ENCODE peak calls at places on chromosomes 5 and 9, in eight cellular contexts. J is chondrocyte; D is HS-5; L is CD8-positive, alpha-beta T cell; B is GM04503; X is germinal center; I is ELF-1; R is ascending aorta. Y is an unnamed sample.

GRCh38 chr5:139271201-139272027 is 22.1 kb upstream of the MATR3 start:
- DNase-seq in J (no peak), D (no peak), L (no peak), B (peak; percentile 47), X (no peak), I (no peak), R (no peak), Y (no peak)

GRCh38 chr5:66987949-66988838 is 208.4 kb downstream of the CD180 start:
- DNase-seq in J (no peak), D (no peak), L (no peak), B (no peak), X (peak; percentile 21), I (no peak), R (no peak), Y (no peak)

GRCh38 chr9:106467113-106467846 is 395.7 kb upstream of the ZNF462 start:
- DNase-seq in J (no peak), D (no peak), L (no peak), B (no peak), X (no peak), I (peak; percentile 58), R (no peak), Y (no peak)

GRCh38 chr5:159427180-159428012 is 97.1 kb upstream of the IL12B start:
- DNase-seq in J (no peak), D (no peak), L (no peak), B (no peak), X (peak; percentile 39), I (no peak), R (no peak), Y (no peak)

GRCh38 chr9:89745601-89746376 is 141.0 kb downstream of the GADD45G start:
- DNase-seq in J (no peak), D (no peak), L (no peak), B (no peak), X (no peak), I (no peak), R (no peak), Y (no peak)

GRCh38 chr5:150022163-150022540 is 21.6 kb downstream of the HMGXB3 start:
- DNase-seq in J (no peak), D (peak; percentile 82), L (no peak), B (peak; percentile 86), X (no peak), I (no peak), R (no peak), Y (no peak)

GRCh38 chr9:89606567-89607311 is 1.9 kb downstream of the GADD45G start:
- DNase-seq in J (no peak), D (no peak), L (no peak), B (no peak), X (peak; percentile 20), I (no peak), R (no peak), Y (no peak)

GRCh38 chr9:134326754-134327526 is 685 bp downstream of the RXRA start:
- DNase-seq in J (no peak), D (no peak), L (no peak), B (no peak), X (peak; percentile 19), I (peak; percentile 42), R (no peak), Y (no peak)

GRCh38 chr5:42889311-42889933 is 77.7 kb upstream of the SELENOP start:
- DNase-seq in J (no peak), D (peak; percentile 49), L (peak; percentile 31), B (peak; percentile 24), X (peak; percentile 30), I (peak; percentile 68), R (no peak), Y (peak; percentile 65)

GRCh38 chr9:21964925-21965385 is 29.2 kb downstream of the CDKN2A start:
- DNase-seq in J (no peak), D (no peak), L (peak; percentile 15), B (no peak), X (peak; percentile 21), I (peak; percentile 12), R (no peak), Y (peak; percentile 40)

GRCh38 chr5:90264930-90265857 is 144.4 kb downstream of the CETN3 start:
- DNase-seq in J (no peak), D (peak; percentile 39), L (peak; percentile 14), B (peak; percentile 6), X (peak; percentile 18), I (peak; percentile 48), R (no peak), Y (peak; percentile 3)

GRCh38 chr9:133960568-133961129 is 31.5 kb downstream of the VAV2 start:
- DNase-seq in J (peak; percentile 70), D (no peak), L (no peak), B (no peak), X (no peak), I (peak; percentile 25), R (no peak), Y (no peak)

GRCh38 chr5:6773342-6774035 is 60.3 kb downstream of the TENT4A start:
- DNase-seq in J (no peak), D (no peak), L (no peak), B (no peak), X (no peak), I (no peak), R (no peak), Y (no peak)

GRCh38 chr5:107359033-107359915 is 311.5 kb downstream of the EFNA5 start:
- DNase-seq in J (no peak), D (peak; percentile 34), L (no peak), B (no peak), X (no peak), I (no peak), R (no peak), Y (no peak)

GRCh38 chr5:178196413-178196812 is 7.9 kb upstream of the HNRNPAB start:
- DNase-seq in J (no peak), D (no peak), L (no peak), B (no peak), X (no peak), I (no peak), R (no peak), Y (no peak)

GRCh38 chr5:94375801-94376200 is 242.6 kb downstream of the KIAA0825 start:
- DNase-seq in J (no peak), D (no peak), L (no peak), B (no peak), X (no peak), I (no peak), R (no peak), Y (no peak)

GRCh38 chr5:162209005-162209605 is 141.5 kb downstream of the GABRG2 start:
- DNase-seq in J (no peak), D (no peak), L (no peak), B (no peak), X (no peak), I (peak; percentile 84), R (no peak), Y (no peak)

GRCh38 chr9:129576546-129577543 is 44.1 kb downstream of the C9orf50 start:
- DNase-seq in J (no peak), D (no peak), L (no peak), B (no peak), X (no peak), I (no peak), R (no peak), Y (no peak)

GRCh38 chr5:52709171-52709925 is 78.4 kb upstream of the ITGA1 start:
- DNase-seq in J (no peak), D (no peak), L (no peak), B (no peak), X (no peak), I (no peak), R (no peak), Y (no peak)

GRCh38 chr9:20838218-20838617 is 154.2 kb downstream of the FOCAD start:
- DNase-seq in J (no peak), D (no peak), L (no peak), B (no peak), X (no peak), I (no peak), R (no peak), Y (no peak)

GRCh38 chr5:145697251-145698016 is 137.7 kb downstream of the PRELID2 start:
- DNase-seq in J (no peak), D (peak; percentile 16), L (no peak), B (peak; percentile 4), X (peak; percentile 5), I (peak; percentile 33), R (no peak), Y (no peak)

GRCh38 chr9:114282926-114283325 is 40.0 kb upstream of the ORM1 start:
- DNase-seq in J (peak; percentile 27), D (peak; percentile 53), L (no peak), B (peak; percentile 71), X (no peak), I (peak; percentile 51), R (no peak), Y (no peak)

GRCh38 chr5:110865400-110866094 is 126.7 kb downstream of the SLC25A46 start:
- DNase-seq in J (no peak), D (no peak), L (no peak), B (no peak), X (no peak), I (peak; percentile 50), R (no peak), Y (no peak)

GRCh38 chr5:52870448-52870847 is 82.7 kb downstream of the ITGA1 start:
- DNase-seq in J (no peak), D (no peak), L (no peak), B (peak; percentile 48), X (no peak), I (peak; percentile 20), R (no peak), Y (no peak)

GRCh38 chr5:93164690-93165089 is 416.3 kb downstream of the NR2F1-AS1 start:
- DNase-seq in J (no peak), D (peak; percentile 63), L (no peak), B (peak; percentile 69), X (no peak), I (peak; percentile 7), R (no peak), Y (no peak)

GRCh38 chr9:99607852-99608448 is 213.7 kb upstream of the NR4A3 start:
- DNase-seq in J (no peak), D (no peak), L (no peak), B (no peak), X (no peak), I (no peak), R (no peak), Y (no peak)

GRCh38 chr5:1933364-1934055 is 50.8 kb upstream of the IRX4 start:
- DNase-seq in J (no peak), D (no peak), L (no peak), B (no peak), X (no peak), I (no peak), R (no peak), Y (no peak)

GRCh38 chr9:4062966-4063365 is 236.9 kb downstream of the GLIS3 start:
- DNase-seq in J (no peak), D (no peak), L (no peak), B (no peak), X (no peak), I (no peak), R (no peak), Y (no peak)

GRCh38 chr9:2043881-2044462 is 28.8 kb downstream of the SMARCA2 start:
- DNase-seq in J (no peak), D (no peak), L (no peak), B (no peak), X (peak; percentile 17), I (peak; percentile 60), R (no peak), Y (no peak)

GRCh38 chr5:116629168-116629567 is 54.5 kb upstream of the SEMA6A start:
- DNase-seq in J (no peak), D (no peak), L (no peak), B (no peak), X (no peak), I (peak; percentile 33), R (no peak), Y (no peak)

GRCh38 chr9:87675466-87675865 is 50.5 kb upstream of the CTSL start:
- DNase-seq in J (no peak), D (no peak), L (no peak), B (no peak), X (no peak), I (no peak), R (no peak), Y (no peak)

GRCh38 chr5:65651144-65651543 is 26.3 kb downstream of the SHLD3 start:
- DNase-seq in J (no peak), D (no peak), L (no peak), B (no peak), X (no peak), I (no peak), R (no peak), Y (no peak)

GRCh38 chr5:127995556-127995955 is 88.0 kb upstream of the SLC12A2 start:
- DNase-seq in J (no peak), D (no peak), L (no peak), B (no peak), X (no peak), I (no peak), R (no peak), Y (no peak)

GRCh38 chr9:91489391-91489899 is 65.8 kb upstream of the NFIL3 start:
- DNase-seq in J (no peak), D (no peak), L (no peak), B (peak; percentile 27), X (no peak), I (no peak), R (no peak), Y (no peak)